ENCODE peak calls at places on chromosomes 3 and 15, in eight cellular contexts. M is OCI-LY7, L is GM23248, H is HCT116, K is hepatocyte, Q is PC-3, I is neural progenitor cell, V is SK-N-SH. F is an unnamed sample. For H3K9me3, the result is how much of the 10 kb centered on the place peaks cover.

GRCh38 chr15:71056111-71056510 is 59.2 kb upstream of the THSD4 start:
- DNase-seq in M (no peak), L (no peak), H (no peak), K (no peak), Q (no peak), I (no peak), V (no peak), F (no peak)

GRCh38 chr3:118636841-118637240 is 397.8 kb downstream of the IGSF11 start:
- DNase-seq in M (no peak), L (peak), H (no peak), K (peak), Q (peak), I (peak), V (peak), F (no peak)

GRCh38 chr15:30882861-30883433 is 20.8 kb upstream of the FAN1 start:
- DNase-seq in M (no peak), L (no peak), H (no peak), K (no peak), Q (no peak), I (no peak), V (no peak), F (no peak)

GRCh38 chr3:128382221-128382807 is 84.4 kb downstream of the DNAJB8 start:
- DNase-seq in M (no peak), L (no peak), H (no peak), K (no peak), Q (peak), I (no peak), V (no peak), F (no peak)

GRCh38 chr3:105137911-105138310 is 228.8 kb upstream of the ALCAM start:
- DNase-seq in M (no peak), L (no peak), H (no peak), K (no peak), Q (no peak), I (no peak), V (no peak), F (no peak)

GRCh38 chr15:49731187-49731828 is 110.5 kb downstream of the DTWD1 start:
- DNase-seq in M (no peak), L (no peak), H (no peak), K (no peak), Q (no peak), I (no peak), V (no peak), F (no peak)

GRCh38 chr3:25532763-25533162 is 104.7 kb downstream of the RARB start:
- DNase-seq in M (peak), L (no peak), H (peak), K (no peak), Q (peak), I (no peak), V (no peak), F (peak)

GRCh38 chr3:158105710-158106438 is at the start of gene SHOX2:
- DNase-seq in M (peak), L (peak), H (no peak), K (peak), Q (no peak), I (peak), V (no peak), F (peak)

GRCh38 chr3:149283401-149283800 is 50.0 kb downstream of the TM4SF18 start:
- DNase-seq in M (no peak), L (no peak), H (no peak), K (no peak), Q (peak), I (no peak), V (no peak), F (no peak)

GRCh38 chr15:70494861-70495571 is 268.3 kb downstream of the UACA start:
- DNase-seq in M (no peak), L (peak), H (no peak), K (peak), Q (peak), I (peak), V (peak), F (no peak)

GRCh38 chr3:189301479-189301878 is 129.7 kb downstream of the TPRG1 start:
- DNase-seq in M (no peak), L (no peak), H (no peak), K (no peak), Q (no peak), I (no peak), V (no peak), F (no peak)

GRCh38 chr3:54600441-54601204 is 327.2 kb downstream of the LRTM1 start:
- DNase-seq in M (no peak), L (no peak), H (no peak), K (no peak), Q (no peak), I (peak), V (no peak), F (no peak)

GRCh38 chr15:71743861-71744382 is 66.4 kb upstream of the NR2E3 start:
- DNase-seq in M (peak), L (peak), H (no peak), K (peak), Q (peak), I (peak), V (peak), F (peak)

GRCh38 chr15:79339588-79340314 is 28.8 kb downstream of the TMED3 start:
- DNase-seq in M (peak), L (peak), H (peak), K (peak), Q (peak), I (peak), V (peak), F (peak)

GRCh38 chr3:40649346-40649745 is 124.6 kb downstream of the ZNF621 start:
- DNase-seq in M (no peak), L (no peak), H (no peak), K (no peak), Q (peak), I (no peak), V (no peak), F (no peak)

GRCh38 chr3:146026547-146026946 is 134.4 kb downstream of the PLOD2 start:
- DNase-seq in M (no peak), L (no peak), H (no peak), K (no peak), Q (peak), I (no peak), V (no peak), F (no peak)

GRCh38 chr15:72358532-72359180 is 17.2 kb downstream of the HEXA start:
- DNase-seq in M (no peak), L (peak), H (no peak), K (no peak), Q (peak), I (no peak), V (peak), F (no peak)

GRCh38 chr15:72521682-72522081 is 47.6 kb downstream of the ARIH1 start:
- DNase-seq in M (no peak), L (no peak), H (no peak), K (no peak), Q (no peak), I (no peak), V (no peak), F (no peak)

GRCh38 chr3:182592747-182593146 is 200.6 kb upstream of the ATP11B start:
- DNase-seq in M (no peak), L (no peak), H (no peak), K (no peak), Q (no peak), I (no peak), V (no peak), F (no peak)

GRCh38 chr3:126850370-126851085 is 132.4 kb upstream of the PLXNA1 start:
- DNase-seq in M (no peak), L (peak), H (no peak), K (peak), Q (no peak), I (peak), V (no peak), F (no peak)

GRCh38 chr3:36944641-36945270 is at the start of gene TRANK1:
- DNase-seq in M (peak), L (peak), H (no peak), K (peak), Q (no peak), I (peak), V (no peak), F (no peak)

GRCh38 chr15:35061171-35062163 is 23.6 kb downstream of the NANOGP8 start:
- DNase-seq in M (no peak), L (peak), H (no peak), K (no peak), Q (peak), I (no peak), V (no peak), F (no peak)

GRCh38 chr3:172347895-172348680 is 100.2 kb downstream of the GHSR start:
- DNase-seq in M (no peak), L (no peak), H (peak), K (no peak), Q (no peak), I (no peak), V (no peak), F (no peak)
- TF ChIP-seq EZH2phosphoT487 in M (no peak), L (no peak), H (no peak), K (no peak), Q (no peak), I (no peak), V (no peak), F (no peak)

DNA sequence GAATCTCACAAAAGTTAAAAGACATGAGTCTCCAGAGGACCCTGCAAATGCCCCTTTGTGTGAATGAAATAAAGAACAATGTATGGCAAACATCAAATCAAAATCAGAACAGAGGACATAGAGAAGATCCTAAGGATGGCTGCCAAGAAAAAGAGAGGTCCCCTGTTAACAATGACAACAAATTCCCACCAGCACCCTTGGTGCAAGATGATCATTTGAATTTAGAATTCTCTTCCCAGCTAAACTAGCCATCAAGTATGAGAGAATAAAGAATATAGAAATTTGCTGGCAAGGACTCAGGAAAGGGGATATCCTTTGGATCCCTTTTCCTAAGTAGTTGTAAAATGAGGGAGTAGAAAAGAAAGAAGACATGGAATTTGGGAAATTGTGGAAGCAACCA is 8.2 kb downstream of the GP5 start:
- DNase-seq in M (no peak), L (no peak), H (no peak), K (no peak), Q (no peak), I (no peak), V (no peak), F (no peak)
- H3K9me3 ChIP-seq in M (under half), L (under half), H (under half), K (under half), Q (under half), I (under half), V (under half), F (under half)

GRCh38 chr15:47333758-47334157 is 383.5 kb upstream of the SEMA6D start:
- DNase-seq in M (no peak), L (no peak), H (no peak), K (no peak), Q (no peak), I (no peak), V (no peak), F (no peak)

GRCh38 chr15:47334805-47335204 is 382.5 kb upstream of the SEMA6D start:
- DNase-seq in M (no peak), L (no peak), H (no peak), K (no peak), Q (no peak), I (no peak), V (no peak), F (peak)

GRCh38 chr15:47332481-47332880 is 384.8 kb upstream of the SEMA6D start:
- DNase-seq in M (no peak), L (no peak), H (no peak), K (peak), Q (no peak), I (no peak), V (no peak), F (no peak)

GRCh38 chr15:47326934-47327333 is 390.4 kb upstream of the SEMA6D start:
- DNase-seq in M (no peak), L (no peak), H (no peak), K (no peak), Q (no peak), I (no peak), V (no peak), F (no peak)

DNA sequence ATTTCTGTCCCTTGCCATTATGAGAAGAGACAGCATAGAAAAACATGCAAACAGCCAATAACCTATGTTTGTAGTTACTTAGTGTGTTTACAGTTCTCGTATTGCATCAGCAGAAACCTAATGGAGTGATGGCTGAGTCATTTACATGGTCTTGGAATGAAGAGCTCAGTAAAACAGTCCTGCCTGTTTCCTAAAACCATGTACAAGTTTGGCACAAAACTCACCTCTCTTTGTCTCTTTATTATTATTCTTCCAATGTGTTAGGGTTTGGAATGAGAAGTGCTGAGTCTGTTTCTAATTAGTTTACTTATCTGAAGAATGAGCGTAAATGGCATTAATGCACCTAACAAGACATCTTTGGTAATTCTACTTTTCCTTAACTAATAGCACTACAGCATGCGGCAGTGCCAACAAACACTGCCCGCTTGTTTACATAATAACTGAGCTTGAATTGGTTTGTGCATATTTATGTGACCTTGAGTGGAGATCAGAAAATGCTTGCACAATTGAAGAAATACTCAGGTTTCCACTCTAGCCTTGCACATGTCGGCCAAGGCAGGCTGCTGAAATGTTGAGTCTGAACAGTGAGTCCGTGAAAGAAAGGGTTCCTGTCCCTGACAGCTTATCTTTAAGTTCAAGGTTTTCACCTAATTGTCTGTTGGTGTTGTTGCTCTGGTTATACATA is 385.4 kb upstream of the SEMA6D start:
- DNase-seq in M (no peak), L (peak), H (no peak), K (peak), Q (peak), I (no peak), V (no peak), F (no peak)
- H3K27ac ChIP-seq in M (no peak), L (no peak), H (no peak), K (peak), Q (no peak), I (no peak), V (no peak), F (no peak)

GRCh38 chr15:63892794-63893441 is 59.2 kb upstream of the HERC1 start:
- DNase-seq in M (no peak), L (no peak), H (no peak), K (no peak), Q (no peak), I (no peak), V (no peak), F (no peak)
- TF ChIP-seq EZH2phosphoT487 in M (no peak), L (no peak), H (no peak), K (no peak), Q (no peak), I (no peak), V (no peak), F (no peak)

DNA sequence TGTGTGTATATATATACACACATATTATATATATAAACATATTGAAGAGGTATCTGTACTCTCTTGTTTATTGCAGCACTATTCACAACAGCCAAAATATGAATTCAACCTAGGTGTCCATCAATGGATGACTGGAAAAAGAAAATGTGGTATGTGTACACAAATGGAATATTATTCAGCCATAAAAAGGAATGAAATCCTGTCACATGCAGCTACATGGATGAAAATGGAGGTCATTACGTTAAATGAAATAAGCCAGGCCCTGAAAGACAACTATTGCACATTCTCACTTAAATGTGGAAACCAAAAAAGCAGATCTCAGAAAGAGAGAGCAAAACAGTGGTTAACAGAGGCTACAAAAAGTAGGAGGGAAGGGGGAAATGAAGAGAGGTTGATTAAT is 49.5 kb downstream of the CEP70 start:
- DNase-seq in M (no peak), L (no peak), H (no peak), K (no peak), Q (no peak), I (no peak), V (no peak), F (no peak)
- H3K9me3 ChIP-seq in M (under half), L (under half), H (under half), K (under half), Q (under half), I (under half), V (under half), F (under half)

GRCh38 chr15:66758844-66759243 is 56.8 kb downstream of the SMAD6 start:
- DNase-seq in M (no peak), L (peak), H (no peak), K (no peak), Q (peak), I (no peak), V (no peak), F (no peak)

GRCh38 chr15:66763186-66764066 is 61.4 kb downstream of the SMAD6 start:
- DNase-seq in M (no peak), L (peak), H (no peak), K (peak), Q (peak), I (no peak), V (peak), F (no peak)

GRCh38 chr15:66761723-66762595 is 59.9 kb downstream of the SMAD6 start:
- DNase-seq in M (no peak), L (peak), H (no peak), K (no peak), Q (peak), I (no peak), V (no peak), F (no peak)

GRCh38 chr15:66760358-66760967 is 58.4 kb downstream of the SMAD6 start:
- DNase-seq in M (no peak), L (no peak), H (no peak), K (no peak), Q (no peak), I (no peak), V (no peak), F (no peak)

GRCh38 chr15:66760968-66761722 is 59.1 kb downstream of the SMAD6 start:
- DNase-seq in M (no peak), L (peak), H (no peak), K (peak), Q (no peak), I (no peak), V (no peak), F (no peak)
- H3K27ac ChIP-seq in M (no peak), L (peak), H (no peak), K (peak), Q (no peak), I (no peak), V (peak), F (no peak)

DNA sequence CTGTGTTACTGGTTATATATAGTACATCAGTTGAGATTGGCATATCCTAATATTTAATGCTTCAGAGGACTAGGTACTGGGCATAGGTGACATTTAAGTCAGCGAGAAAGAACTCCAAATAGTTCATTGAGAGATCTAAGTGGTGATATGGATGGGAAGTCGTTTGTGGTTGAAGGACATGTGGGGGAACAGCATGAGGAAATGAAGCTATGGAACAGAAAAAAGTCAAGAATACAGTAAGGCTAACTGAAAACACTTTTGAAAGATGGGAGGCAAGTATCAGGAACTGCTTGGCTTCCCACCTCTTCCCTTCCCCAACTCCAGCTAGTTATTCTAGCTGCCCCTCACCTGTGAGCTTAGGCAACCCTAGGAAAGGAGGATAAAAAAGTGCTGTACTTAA is 3.7 kb upstream of the MYO5A start:
- DNase-seq in M (no peak), L (no peak), H (no peak), K (no peak), Q (no peak), I (no peak), V (no peak), F (no peak)
- TF ChIP-seq EZH2phosphoT487 in M (no peak), L (no peak), H (no peak), K (no peak), Q (no peak), I (no peak), V (no peak), F (no peak)

DNA sequence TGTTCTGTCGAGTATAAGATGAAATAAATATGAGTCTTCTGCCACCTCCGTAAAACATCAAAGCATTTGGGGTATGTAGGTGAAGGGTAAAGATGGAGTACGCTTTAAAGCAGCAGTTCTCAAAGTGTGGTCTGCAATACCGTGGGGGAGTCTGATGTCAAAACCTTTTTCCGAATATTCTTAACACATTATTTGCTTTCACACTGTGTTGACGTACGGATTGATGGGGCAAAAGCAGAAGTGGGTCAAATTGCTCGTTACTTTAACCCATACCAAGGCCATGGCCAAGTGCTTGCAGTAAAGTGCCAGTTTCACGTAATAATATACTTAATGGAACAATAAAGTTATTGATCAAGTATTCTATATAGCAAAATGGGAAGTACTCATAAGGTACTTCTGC is 36.3 kb downstream of the PAK2 start:
- DNase-seq in M (no peak), L (no peak), H (no peak), K (no peak), Q (no peak), I (no peak), V (no peak), F (no peak)
- H3K9me3 ChIP-seq in M (under half), L (under half), H (under half), K (under half), Q (under half), I (under half), V (under half), F (under half)

DNA sequence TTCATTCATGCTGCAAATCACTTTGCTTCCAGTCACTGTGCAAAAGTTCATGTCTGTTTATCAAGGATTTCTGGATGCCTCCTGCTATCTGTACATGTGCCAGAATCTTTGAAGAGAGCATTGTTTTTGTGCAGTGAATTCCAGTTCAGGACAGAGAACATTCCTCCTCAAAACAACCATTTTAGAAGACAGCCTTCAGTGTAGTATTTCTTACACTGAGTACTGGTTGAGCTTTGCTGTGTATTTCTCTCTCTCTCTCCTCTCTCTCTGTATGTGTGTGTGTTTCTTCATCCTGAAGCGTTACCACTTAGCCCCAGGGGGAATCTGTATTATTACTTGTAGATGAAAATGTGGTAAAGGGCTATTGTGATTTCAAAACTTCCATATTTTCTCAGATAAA is 123.8 kb upstream of the CHL1 start:
- DNase-seq in M (no peak), L (no peak), H (no peak), K (no peak), Q (no peak), I (no peak), V (no peak), F (no peak)
- H3K27ac ChIP-seq in M (no peak), L (no peak), H (no peak), K (no peak), Q (no peak), I (no peak), V (no peak), F (no peak)